ENCODE peak calls at places on chromosome 22, in ten cellular contexts. One of them, this sample, is unnamed.

GRCh38 chr22:39954584-39955055 is 5.6 kb upstream of the TMA7B start:
- DNase-seq in choroid plexus epithelial cell: peak
- DNase-seq in mesenchymal stem cell: peak
- DNase-seq in mammary epithelial cell: peak
- DNase-seq in body of pancreas: no peak
- DNase-seq in heart right ventricle: no peak
- DNase-seq in PC-3: peak
- DNase-seq in CD8-positive, alpha-beta T cell: no peak
- DNase-seq in astrocyte of the spinal cord: peak
- DNase-seq in SJSA1: peak
- DNase-seq in this sample: no peak

GRCh38 chr22:41862530-41863266 is 29.8 kb downstream of the SREBF2 start:
- DNase-seq in SJSA1: no peak
- DNase-seq in mammary epithelial cell: no peak
- DNase-seq in CD8-positive, alpha-beta T cell: no peak
- DNase-seq in PC-3: no peak
- DNase-seq in choroid plexus epithelial cell: no peak
- DNase-seq in mesenchymal stem cell: peak
- DNase-seq in astrocyte of the spinal cord: no peak
- DNase-seq in heart right ventricle: no peak
- DNase-seq in body of pancreas: no peak
- DNase-seq in this sample: no peak

GRCh38 chr22:20324139-20324516 is 4.3 kb upstream of the DGCR6L start:
- DNase-seq in choroid plexus epithelial cell: no peak
- DNase-seq in SJSA1: no peak
- DNase-seq in heart right ventricle: no peak
- DNase-seq in mesenchymal stem cell: no peak
- DNase-seq in body of pancreas: no peak
- DNase-seq in astrocyte of the spinal cord: no peak
- DNase-seq in CD8-positive, alpha-beta T cell: no peak
- DNase-seq in mammary epithelial cell: no peak
- DNase-seq in PC-3: peak
- DNase-seq in this sample: no peak

GRCh38 chr22:20000246-20001081 is 16.2 kb downstream of the ARVCF start:
- DNase-seq in mesenchymal stem cell: no peak
- DNase-seq in body of pancreas: no peak
- DNase-seq in CD8-positive, alpha-beta T cell: no peak
- DNase-seq in mammary epithelial cell: no peak
- DNase-seq in astrocyte of the spinal cord: no peak
- DNase-seq in PC-3: no peak
- DNase-seq in choroid plexus epithelial cell: no peak
- DNase-seq in heart right ventricle: peak
- DNase-seq in SJSA1: no peak
- DNase-seq in this sample: no peak

GRCh38 chr22:41263704-41264103 is 22.3 kb downstream of the RANGAP1 start:
- DNase-seq in CD8-positive, alpha-beta T cell: no peak
- DNase-seq in PC-3: no peak
- DNase-seq in astrocyte of the spinal cord: no peak
- DNase-seq in mesenchymal stem cell: peak
- DNase-seq in SJSA1: no peak
- DNase-seq in mammary epithelial cell: no peak
- DNase-seq in choroid plexus epithelial cell: no peak
- DNase-seq in body of pancreas: no peak
- DNase-seq in heart right ventricle: no peak
- DNase-seq in this sample: peak

GRCh38 chr22:25403752-25404471 is 160.6 kb upstream of the GRK3 start:
- DNase-seq in PC-3: peak
- DNase-seq in mesenchymal stem cell: peak
- DNase-seq in mammary epithelial cell: peak
- DNase-seq in heart right ventricle: no peak
- DNase-seq in CD8-positive, alpha-beta T cell: no peak
- DNase-seq in astrocyte of the spinal cord: peak
- DNase-seq in choroid plexus epithelial cell: peak
- DNase-seq in body of pancreas: no peak
- DNase-seq in SJSA1: no peak
- DNase-seq in this sample: peak

GRCh38 chr22:35589071-35589735 is 27.9 kb downstream of the MB start:
- DNase-seq in SJSA1: peak
- DNase-seq in mesenchymal stem cell: peak
- DNase-seq in heart right ventricle: no peak
- DNase-seq in mammary epithelial cell: peak
- DNase-seq in choroid plexus epithelial cell: peak
- DNase-seq in body of pancreas: no peak
- DNase-seq in CD8-positive, alpha-beta T cell: no peak
- DNase-seq in PC-3: peak
- DNase-seq in astrocyte of the spinal cord: peak
- DNase-seq in this sample: peak

GRCh38 chr22:22182218-22182989 is 62.2 kb upstream of the VPREB1 start:
- DNase-seq in CD8-positive, alpha-beta T cell: no peak
- DNase-seq in heart right ventricle: no peak
- DNase-seq in PC-3: no peak
- DNase-seq in body of pancreas: no peak
- DNase-seq in astrocyte of the spinal cord: no peak
- DNase-seq in mesenchymal stem cell: no peak
- DNase-seq in choroid plexus epithelial cell: no peak
- DNase-seq in SJSA1: no peak
- DNase-seq in mammary epithelial cell: no peak
- DNase-seq in this sample: no peak

DNA sequence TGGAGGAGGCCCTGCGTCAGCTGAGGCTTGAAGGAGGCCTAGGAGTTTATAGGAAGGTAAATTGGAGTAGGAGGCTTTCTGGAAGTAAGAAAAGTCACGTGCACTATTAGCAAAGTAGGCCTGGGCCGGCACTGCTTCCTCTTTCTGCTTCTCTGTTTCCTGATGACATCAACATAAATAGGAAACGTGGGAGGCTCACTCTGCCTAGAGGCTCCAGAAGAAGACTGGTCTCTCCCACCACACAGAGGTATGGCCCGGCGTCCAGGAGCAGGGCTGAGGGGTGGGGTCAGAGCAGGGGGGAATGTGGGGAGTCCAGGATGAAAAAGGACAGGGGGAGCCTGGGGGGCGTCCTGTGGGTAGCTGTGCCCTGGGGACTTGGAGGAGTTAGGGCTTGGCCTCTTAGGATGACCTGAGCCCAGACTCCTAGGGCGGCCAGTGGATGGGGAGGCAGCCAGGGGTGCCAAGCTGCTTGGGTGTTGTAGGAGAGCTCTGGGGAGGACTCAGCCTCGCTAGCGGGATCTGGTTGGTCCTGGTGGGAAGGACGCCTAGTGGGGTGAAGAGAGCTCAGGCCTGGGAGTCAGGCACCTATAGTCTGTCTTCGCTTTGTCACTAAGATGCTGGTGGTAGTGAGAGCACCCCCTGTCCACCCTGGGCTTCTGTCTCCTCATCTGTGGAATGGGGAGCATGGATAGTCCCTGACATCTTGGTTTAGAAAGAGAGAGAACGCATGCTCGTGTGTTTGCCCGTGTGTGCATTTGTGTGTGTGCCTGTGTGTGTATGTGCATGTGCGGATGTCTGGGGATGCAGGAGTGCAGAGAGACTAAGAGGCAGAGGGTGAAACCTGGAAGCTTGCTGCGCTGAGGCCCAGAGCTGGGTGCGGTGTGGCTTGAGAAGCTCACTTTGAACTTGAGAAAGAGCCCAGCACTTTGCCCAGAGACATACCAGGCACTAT is at the start of gene CSF2RB:
- DNase-seq in heart right ventricle: no peak
- DNase-seq in choroid plexus epithelial cell: no peak
- DNase-seq in mesenchymal stem cell: no peak
- DNase-seq in astrocyte of the spinal cord: no peak
- DNase-seq in PC-3: no peak
- DNase-seq in CD8-positive, alpha-beta T cell: no peak
- DNase-seq in SJSA1: no peak
- DNase-seq in mammary epithelial cell: no peak
- DNase-seq in body of pancreas: no peak
- DNase-seq in this sample: no peak
- H3K4me3 ChIP-seq in heart right ventricle: peak
- H3K4me3 ChIP-seq in choroid plexus epithelial cell: no peak
- H3K4me3 ChIP-seq in mesenchymal stem cell: no peak
- H3K4me3 ChIP-seq in astrocyte of the spinal cord: no peak
- H3K4me3 ChIP-seq in PC-3: no peak
- H3K4me3 ChIP-seq in CD8-positive, alpha-beta T cell: no peak
- H3K4me3 ChIP-seq in SJSA1: no peak
- H3K4me3 ChIP-seq in mammary epithelial cell: no peak
- H3K4me3 ChIP-seq in body of pancreas: no peak
- H3K4me3 ChIP-seq in this sample: no peak

DNA sequence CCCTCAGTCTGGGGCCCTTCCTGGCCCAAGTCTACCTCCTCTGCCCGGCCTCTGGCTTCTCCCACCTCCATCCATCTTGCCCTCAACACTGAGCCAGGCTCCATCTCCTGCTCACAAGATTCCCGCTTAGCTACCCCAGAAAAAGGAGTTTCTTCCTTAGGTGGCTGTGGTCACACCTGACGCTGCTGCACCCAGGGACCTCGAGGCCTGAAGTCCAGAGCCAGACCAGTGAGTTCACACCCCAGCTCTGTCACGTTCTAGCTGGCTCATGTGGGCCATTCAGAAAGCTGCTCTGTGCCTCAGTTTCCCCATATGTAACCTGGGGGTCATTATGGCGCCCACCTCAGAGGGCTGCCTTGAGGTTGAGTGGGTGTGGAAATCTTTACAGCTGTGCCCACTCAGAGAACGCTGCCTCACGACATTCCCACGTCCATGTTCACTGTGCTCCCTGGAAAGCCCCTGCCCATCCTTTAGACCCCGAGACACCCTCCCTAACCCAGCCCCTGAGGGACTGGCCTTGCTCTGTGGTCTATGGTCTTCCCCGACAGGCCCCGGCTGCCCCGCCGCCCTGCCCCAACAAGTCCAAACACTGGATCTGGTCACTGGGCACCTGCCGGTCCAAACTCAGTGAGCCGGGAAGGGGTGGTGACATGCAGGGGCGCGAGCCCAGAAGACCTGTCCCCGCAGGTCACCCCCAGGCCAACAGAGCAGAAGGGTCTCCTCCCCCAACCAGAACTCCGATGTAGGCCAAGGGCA is 9.8 kb downstream of the PLXNB2 start:
- DNase-seq in astrocyte of the spinal cord: no peak
- DNase-seq in mesenchymal stem cell: no peak
- DNase-seq in body of pancreas: no peak
- DNase-seq in PC-3: no peak
- DNase-seq in SJSA1: no peak
- DNase-seq in CD8-positive, alpha-beta T cell: no peak
- DNase-seq in mammary epithelial cell: no peak
- DNase-seq in heart right ventricle: no peak
- DNase-seq in choroid plexus epithelial cell: no peak
- DNase-seq in this sample: no peak
- H3K4me3 ChIP-seq in astrocyte of the spinal cord: no peak
- H3K4me3 ChIP-seq in mesenchymal stem cell: no peak
- H3K4me3 ChIP-seq in body of pancreas: no peak
- H3K4me3 ChIP-seq in PC-3: no peak
- H3K4me3 ChIP-seq in SJSA1: no peak
- H3K4me3 ChIP-seq in CD8-positive, alpha-beta T cell: no peak
- H3K4me3 ChIP-seq in mammary epithelial cell: no peak
- H3K4me3 ChIP-seq in heart right ventricle: no peak
- H3K4me3 ChIP-seq in choroid plexus epithelial cell: no peak
- H3K4me3 ChIP-seq in this sample: no peak

GRCh38 chr22:44023404-44024287 is 456 bp upstream of the PARVB start:
- DNase-seq in mammary epithelial cell: peak
- DNase-seq in body of pancreas: peak
- DNase-seq in choroid plexus epithelial cell: no peak
- DNase-seq in astrocyte of the spinal cord: peak
- DNase-seq in heart right ventricle: peak
- DNase-seq in SJSA1: peak
- DNase-seq in PC-3: peak
- DNase-seq in CD8-positive, alpha-beta T cell: no peak
- DNase-seq in mesenchymal stem cell: peak
- DNase-seq in this sample: peak

GRCh38 chr22:44025171-44026065 is 1.3 kb downstream of the PARVB start:
- DNase-seq in PC-3: no peak
- DNase-seq in mesenchymal stem cell: no peak
- DNase-seq in heart right ventricle: peak
- DNase-seq in SJSA1: no peak
- DNase-seq in body of pancreas: no peak
- DNase-seq in choroid plexus epithelial cell: no peak
- DNase-seq in CD8-positive, alpha-beta T cell: no peak
- DNase-seq in astrocyte of the spinal cord: no peak
- DNase-seq in mammary epithelial cell: no peak
- DNase-seq in this sample: no peak

GRCh38 chr22:44026066-44026629 is 2.0 kb downstream of the PARVB start:
- DNase-seq in body of pancreas: no peak
- DNase-seq in SJSA1: no peak
- DNase-seq in choroid plexus epithelial cell: no peak
- DNase-seq in mammary epithelial cell: no peak
- DNase-seq in PC-3: no peak
- DNase-seq in heart right ventricle: no peak
- DNase-seq in astrocyte of the spinal cord: no peak
- DNase-seq in CD8-positive, alpha-beta T cell: no peak
- DNase-seq in mesenchymal stem cell: no peak
- DNase-seq in this sample: no peak

GRCh38 chr22:44026630-44027511 is 2.8 kb downstream of the PARVB start:
- DNase-seq in heart right ventricle: peak
- DNase-seq in body of pancreas: peak
- DNase-seq in astrocyte of the spinal cord: peak
- DNase-seq in mesenchymal stem cell: no peak
- DNase-seq in CD8-positive, alpha-beta T cell: peak
- DNase-seq in PC-3: no peak
- DNase-seq in SJSA1: no peak
- DNase-seq in mammary epithelial cell: no peak
- DNase-seq in choroid plexus epithelial cell: peak
- DNase-seq in this sample: no peak

GRCh38 chr22:44024288-44024908 is at the start of gene PARVB:
- DNase-seq in PC-3: peak
- DNase-seq in choroid plexus epithelial cell: no peak
- DNase-seq in CD8-positive, alpha-beta T cell: no peak
- DNase-seq in astrocyte of the spinal cord: no peak
- DNase-seq in body of pancreas: peak
- DNase-seq in mammary epithelial cell: no peak
- DNase-seq in mesenchymal stem cell: peak
- DNase-seq in heart right ventricle: peak
- DNase-seq in SJSA1: no peak
- DNase-seq in this sample: peak
- H3K4me3 ChIP-seq in PC-3: peak
- H3K4me3 ChIP-seq in choroid plexus epithelial cell: peak
- H3K4me3 ChIP-seq in CD8-positive, alpha-beta T cell: peak
- H3K4me3 ChIP-seq in astrocyte of the spinal cord: peak
- H3K4me3 ChIP-seq in body of pancreas: no peak
- H3K4me3 ChIP-seq in mammary epithelial cell: peak
- H3K4me3 ChIP-seq in mesenchymal stem cell: peak
- H3K4me3 ChIP-seq in heart right ventricle: peak
- H3K4me3 ChIP-seq in SJSA1: peak
- H3K4me3 ChIP-seq in this sample: peak

DNA sequence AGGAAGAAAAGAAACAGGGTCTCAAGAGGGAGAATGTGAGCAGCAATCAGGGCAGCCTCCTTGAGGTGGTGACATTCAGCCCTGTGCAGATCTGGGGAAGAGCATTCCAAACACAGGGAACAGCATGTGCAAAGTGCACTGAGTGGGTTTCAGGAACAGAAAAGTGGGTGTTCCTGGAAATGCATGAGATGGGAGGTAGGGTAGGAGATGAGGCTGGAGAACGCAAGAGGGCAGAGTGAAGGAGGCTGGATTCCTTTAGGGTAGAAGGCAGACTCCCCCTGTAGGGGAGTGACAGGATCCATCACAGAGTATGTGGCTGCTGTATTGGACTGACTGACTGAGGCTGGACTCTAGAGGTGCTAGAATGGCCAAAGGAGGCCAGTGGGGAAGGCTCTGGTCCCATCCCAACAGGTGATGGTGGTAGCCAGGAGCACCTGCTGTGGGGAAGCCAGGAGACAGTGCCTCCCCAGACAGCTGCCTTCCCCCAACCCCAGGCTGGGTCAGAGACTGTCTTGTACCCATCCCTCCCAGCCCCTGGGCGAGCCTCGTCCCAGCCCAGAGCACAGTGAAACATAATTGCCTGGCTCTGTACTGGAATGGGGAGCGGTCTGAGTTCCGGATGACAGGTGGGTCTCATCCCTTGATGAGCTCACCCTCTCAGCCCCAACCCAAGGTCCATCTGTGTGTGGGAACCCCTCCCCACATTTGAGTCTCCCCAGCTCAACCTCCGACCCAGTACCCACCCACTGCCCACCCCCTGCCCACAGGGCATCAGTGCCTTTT is 419.4 kb downstream of the MN1 start:
- DNase-seq in CD8-positive, alpha-beta T cell: no peak
- DNase-seq in SJSA1: no peak
- DNase-seq in choroid plexus epithelial cell: no peak
- DNase-seq in astrocyte of the spinal cord: no peak
- DNase-seq in heart right ventricle: no peak
- DNase-seq in mammary epithelial cell: no peak
- DNase-seq in PC-3: no peak
- DNase-seq in mesenchymal stem cell: no peak
- DNase-seq in body of pancreas: no peak
- DNase-seq in this sample: no peak
- H3K4me3 ChIP-seq in CD8-positive, alpha-beta T cell: no peak
- H3K4me3 ChIP-seq in SJSA1: no peak
- H3K4me3 ChIP-seq in choroid plexus epithelial cell: no peak
- H3K4me3 ChIP-seq in astrocyte of the spinal cord: no peak
- H3K4me3 ChIP-seq in heart right ventricle: no peak
- H3K4me3 ChIP-seq in mammary epithelial cell: no peak
- H3K4me3 ChIP-seq in PC-3: no peak
- H3K4me3 ChIP-seq in mesenchymal stem cell: no peak
- H3K4me3 ChIP-seq in body of pancreas: no peak
- H3K4me3 ChIP-seq in this sample: no peak

This sample was measured in epithelial cell of esophagus.